ENCODE peak calls at places on chromosomes 3 and 15, in eight cellular contexts. E is NCI-H748 treated with DMSO at 0.1 percent for 48 hours; L is ELR; C is activated CD8-positive, alpha-beta memory T cell treated with anti-CD3 and anti-CD28 coated beads, Interleukin-2, amount 50 U/mL, for 48 hours; Q is central memory CD4-positive, alpha-beta T cell; R is NCI-H1092 treated with DMSO at 0.1 percent for 48 hours; V is SIG-M5; P is stimulated activated naive CD8-positive, alpha-beta T cell treated with anti-CD3 and anti-CD28 coated beads, Interleukin-15, amount 100 ng/mL, for 72 hours. I is an unnamed sample.

GRCh38 chr3:44648564-44649229 is at the start of gene ZNF35:
- DNase-seq in Q (no peak), L (peak; percentile 94), V (no peak), R (peak; percentile 63), P (peak; percentile 48), E (peak; percentile 71), C (peak; percentile 70), I (peak; percentile 78)

GRCh38 chr15:90184119-90184785 is 16.9 kb upstream of the SEMA4B start:
- DNase-seq in V (no peak), L (peak; percentile 60), P (no peak), Q (no peak), E (peak; percentile 12), R (peak; percentile 31), C (no peak), I (peak; percentile 92)

GRCh38 chr3:180617049-180617448 is 15.1 kb downstream of the TTC14 start:
- DNase-seq in E (no peak), L (peak; percentile 64), C (no peak), Q (no peak), V (no peak), P (no peak), R (no peak), I (no peak)

GRCh38 chr3:5503136-5503535 is 315.6 kb downstream of the EDEM1 start:
- DNase-seq in R (no peak), L (no peak), E (no peak), C (no peak), Q (no peak), V (no peak), P (no peak), I (no peak)

GRCh38 chr3:131880948-131881347 is 153.9 kb downstream of the CPNE4 start:
- DNase-seq in L (no peak), E (no peak), V (no peak), R (no peak), C (no peak), P (no peak), Q (no peak), I (no peak)

GRCh38 chr3:50405249-50405648 is 45.9 kb upstream of the TMEM115 start:
- DNase-seq in V (no peak), E (no peak), P (no peak), C (peak; percentile 63), L (peak; percentile 16), R (no peak), Q (no peak), I (no peak)

GRCh38 chr3:143084856-143085731 is 34.5 kb upstream of the CHST2 start:
- DNase-seq in E (no peak), V (peak; percentile 19), C (no peak), P (no peak), Q (no peak), L (peak; percentile 83), R (no peak), I (no peak)

GRCh38 chr3:128309026-128309425 is 155.7 kb downstream of the EEFSEC start:
- DNase-seq in C (peak; percentile 20), Q (no peak), V (no peak), E (peak; percentile 20), L (no peak), P (no peak), R (peak; percentile 33), I (no peak)

GRCh38 chr3:53243165-53243564 is 12.7 kb downstream of the TKT start:
- DNase-seq in P (no peak), V (no peak), R (no peak), Q (no peak), C (no peak), E (no peak), L (peak; percentile 56), I (no peak)

GRCh38 chr15:64288577-64288976 is 67.4 kb downstream of the CSNK1G1 start:
- DNase-seq in E (no peak), P (no peak), L (peak; percentile 75), R (no peak), V (no peak), C (no peak), Q (no peak), I (no peak)

GRCh38 chr3:101677436-101678286 is 729 bp upstream of the ZBTB11 start:
- DNase-seq in R (no peak), P (no peak), Q (no peak), L (no peak), E (no peak), V (no peak), C (no peak), I (no peak)

GRCh38 chr3:99925584-99925983 is 107.9 kb downstream of the CMSS1 start:
- DNase-seq in C (no peak), Q (no peak), R (peak; percentile 67), L (peak; percentile 84), E (no peak), V (no peak), P (no peak), I (no peak)

GRCh38 chr3:45860481-45860880 is 18.6 kb upstream of the LZTFL1 start:
- DNase-seq in Q (no peak), P (no peak), L (no peak), R (no peak), C (no peak), E (no peak), V (no peak), I (no peak)

GRCh38 chr15:90261811-90262210 is 3.7 kb upstream of the NGRN start:
- DNase-seq in E (no peak), C (no peak), L (peak; percentile 80), P (no peak), V (no peak), Q (no peak), R (no peak), I (no peak)

GRCh38 chr3:12170207-12170606 is 11.5 kb upstream of the TIMP4 start:
- DNase-seq in Q (no peak), V (no peak), E (no peak), L (peak; percentile 38), R (no peak), C (no peak), P (no peak), I (no peak)

GRCh38 chr3:15269091-15269989 is 63.0 kb downstream of the SH3BP5 start:
- DNase-seq in R (no peak), E (no peak), C (peak; percentile 88), Q (peak; percentile 80), V (peak; percentile 38), P (peak; percentile 75), L (peak; percentile 98), I (peak; percentile 65)

GRCh38 chr3:136899622-136900158 is 37.7 kb downstream of the NCK1 start:
- DNase-seq in Q (no peak), E (no peak), P (no peak), C (no peak), L (no peak), R (no peak), V (no peak), I (no peak)

GRCh38 chr3:98035208-98035607 is at the start of gene GABRR3:
- DNase-seq in V (no peak), Q (no peak), E (no peak), P (no peak), L (no peak), C (no peak), R (no peak), I (no peak)

GRCh38 chr15:76057332-76058000 is 2.3 kb upstream of the TMEM266 start:
- DNase-seq in P (peak; percentile 45), E (peak; percentile 44), C (peak; percentile 55), R (peak; percentile 10), Q (peak; percentile 26), V (no peak), L (peak; percentile 55), I (no peak)

GRCh38 chr15:69570997-69571396 is 118.4 kb downstream of the RPLP1 start:
- DNase-seq in R (no peak), E (no peak), Q (no peak), P (no peak), L (no peak), V (no peak), C (no peak), I (no peak)